ENCODE peak calls at places on chromosomes 16 and 17, in four cellular contexts. Z is PC-9, O is neuronal stem cell, U is mammary epithelial cell. R is an unnamed sample.
A peak's percentile ranks its signal among the peaks of the same experiment; 100 is the strongest.

GRCh38 chr16:52467753-52468152 is 79.2 kb downstream of the TOX3 start:
- DNase-seq in Z (no peak), O (no peak), U (no peak), R (no peak)

GRCh38 chr16:4970010-4970409 is 11.9 kb downstream of the SEC14L5 start:
- DNase-seq in Z (no peak), O (peak; percentile 53), U (no peak), R (no peak)

GRCh38 chr16:22366889-22367288 is 7.5 kb downstream of the CDR2 start:
- DNase-seq in Z (no peak), O (no peak), U (no peak), R (no peak)

GRCh38 chr17:80647746-80648145 is 103.1 kb downstream of the RPTOR start:
- DNase-seq in Z (no peak), O (no peak), U (peak; percentile 84), R (peak; percentile 95)

GRCh38 chr17:48307222-48307621 is 122.8 kb downstream of the SKAP1 start:
- DNase-seq in Z (no peak), O (no peak), U (no peak), R (no peak)

GRCh38 chr17:68961204-68961893 is 6.2 kb upstream of the ABCA8 start:
- DNase-seq in Z (no peak), O (no peak), U (no peak), R (peak; percentile 45)

GRCh38 chr16:80896778-80897177 is 92.4 kb upstream of the CDYL2 start:
- DNase-seq in Z (no peak), O (no peak), U (no peak), R (peak; percentile 15)

GRCh38 chr17:29567362-29568330 is 809 bp upstream of the ABHD15 start:
- DNase-seq in Z (peak; percentile 76), O (peak; percentile 64), U (peak; percentile 59), R (peak; percentile 98)

GRCh38 chr16:11114366-11115164 is 141.4 kb downstream of the SOCS1 start:
- DNase-seq in Z (no peak), O (no peak), U (no peak), R (no peak)

GRCh38 chr17:55925440-55925839 is 174.6 kb downstream of the PCTP start:
- DNase-seq in Z (no peak), O (no peak), U (no peak), R (no peak)

GRCh38 chr16:85569039-85569614 is 44.0 kb upstream of the GSE1 start:
- DNase-seq in Z (no peak), O (no peak), U (no peak), R (no peak)
- H3K4me3 ChIP-seq in Z (no peak overlapping the region), O (no peak overlapping the region), U (no peak overlapping the region), R (peak overlapping the region; percentile 39)

GRCh38 chr16:13429411-13429810 is 490.5 kb upstream of the ERCC4 start:
- DNase-seq in Z (no peak), O (no peak), U (no peak), R (no peak)

GRCh38 chr16:13427943-13428342 is 492.0 kb upstream of the ERCC4 start:
- DNase-seq in Z (no peak), O (no peak), U (no peak), R (no peak)

GRCh38 chr16:13425840-13426239 is 494.1 kb upstream of the ERCC4 start:
- DNase-seq in Z (no peak), O (no peak), U (no peak), R (no peak)

GRCh38 chr16:13426736-13427135 is 493.2 kb upstream of the ERCC4 start:
- DNase-seq in Z (no peak), O (no peak), U (no peak), R (no peak)

DNA sequence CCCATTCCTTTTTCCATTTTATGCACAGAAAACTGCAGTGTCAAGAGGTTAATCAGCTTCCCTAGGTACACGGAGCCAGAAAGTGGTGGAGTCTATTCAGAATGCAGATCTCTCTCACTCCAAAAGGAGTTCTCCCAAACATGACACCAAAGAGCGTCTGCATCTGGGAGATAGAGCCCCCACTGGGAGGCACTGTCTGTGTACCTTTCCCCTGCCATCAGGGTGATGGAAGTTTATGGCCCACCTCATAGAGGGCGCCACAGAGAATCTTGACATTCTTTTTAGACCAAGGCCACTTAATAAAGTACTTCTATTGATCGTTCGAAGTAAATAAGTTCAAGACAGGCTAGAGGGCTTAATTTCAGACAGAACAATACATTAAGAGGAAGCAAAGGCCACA is 493.7 kb upstream of the ERCC4 start:
- DNase-seq in Z (no peak), O (no peak), U (no peak), R (no peak)
- H2AFZ ChIP-seq in Z (no peak overlapping the region), O (no peak overlapping the region), U (no peak overlapping the region), R (no peak overlapping the region)

GRCh38 chr17:74872313-74873035 is at the start of gene FDXR:
- DNase-seq in Z (no peak), O (no peak), U (no peak), R (no peak)

GRCh38 chr17:74873874-74874614 is 1.2 kb upstream of the FDXR start:
- DNase-seq in Z (no peak), O (no peak), U (no peak), R (no peak)

GRCh38 chr17:74870512-74870911 is 2.3 kb downstream of the FDXR start:
- DNase-seq in Z (no peak), O (no peak), U (no peak), R (peak; percentile 95)

GRCh38 chr17:74873036-74873873 is 461 bp upstream of the FDXR start:
- DNase-seq in Z (peak; percentile 97), O (peak; percentile 100), U (peak; percentile 100), R (peak; percentile 100)

DNA sequence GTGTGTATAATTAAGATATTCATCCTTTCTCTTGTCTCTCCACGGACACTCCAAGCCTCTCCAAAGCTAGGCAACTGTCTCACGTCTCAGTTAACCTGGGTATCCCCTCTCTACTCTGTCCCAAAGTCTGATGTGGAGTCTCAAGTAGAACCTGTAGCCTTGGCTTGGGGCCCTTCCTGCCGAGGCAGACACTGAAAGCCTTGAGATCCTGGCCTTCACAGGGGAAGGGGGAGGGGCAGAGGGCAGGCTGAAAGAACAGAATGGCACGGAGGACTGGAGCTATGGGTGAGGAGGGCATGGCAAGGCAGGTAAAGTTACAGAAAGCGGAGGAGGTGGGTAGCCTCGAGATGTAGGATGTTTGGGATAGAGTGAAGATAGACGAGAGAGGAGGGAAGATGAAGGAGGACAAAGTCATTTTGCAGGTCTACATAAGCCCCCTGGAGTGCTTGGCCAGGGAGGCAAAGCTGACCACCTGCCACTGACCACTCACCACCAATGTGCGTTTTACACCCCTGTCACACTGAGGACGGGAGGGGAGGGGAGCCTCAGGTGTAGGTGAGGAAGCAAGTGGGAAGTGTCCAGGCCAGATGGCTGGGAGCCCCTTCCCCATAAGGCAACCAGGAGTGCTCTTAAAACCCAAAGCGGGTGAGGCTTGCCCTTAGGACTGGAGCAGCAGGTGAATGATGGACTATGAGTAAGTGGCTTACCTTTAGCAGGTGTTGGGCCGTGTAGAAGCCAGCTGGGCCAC is 1.3 kb downstream of the FDXR start:
- DNase-seq in Z (no peak), O (no peak), U (no peak), R (no peak)
- H3K4me3 ChIP-seq in Z (peak overlapping the region; percentile 85), O (peak overlapping the region; percentile 92), U (peak overlapping the region; percentile 85), R (peak overlapping the region; percentile 84)

DNA sequence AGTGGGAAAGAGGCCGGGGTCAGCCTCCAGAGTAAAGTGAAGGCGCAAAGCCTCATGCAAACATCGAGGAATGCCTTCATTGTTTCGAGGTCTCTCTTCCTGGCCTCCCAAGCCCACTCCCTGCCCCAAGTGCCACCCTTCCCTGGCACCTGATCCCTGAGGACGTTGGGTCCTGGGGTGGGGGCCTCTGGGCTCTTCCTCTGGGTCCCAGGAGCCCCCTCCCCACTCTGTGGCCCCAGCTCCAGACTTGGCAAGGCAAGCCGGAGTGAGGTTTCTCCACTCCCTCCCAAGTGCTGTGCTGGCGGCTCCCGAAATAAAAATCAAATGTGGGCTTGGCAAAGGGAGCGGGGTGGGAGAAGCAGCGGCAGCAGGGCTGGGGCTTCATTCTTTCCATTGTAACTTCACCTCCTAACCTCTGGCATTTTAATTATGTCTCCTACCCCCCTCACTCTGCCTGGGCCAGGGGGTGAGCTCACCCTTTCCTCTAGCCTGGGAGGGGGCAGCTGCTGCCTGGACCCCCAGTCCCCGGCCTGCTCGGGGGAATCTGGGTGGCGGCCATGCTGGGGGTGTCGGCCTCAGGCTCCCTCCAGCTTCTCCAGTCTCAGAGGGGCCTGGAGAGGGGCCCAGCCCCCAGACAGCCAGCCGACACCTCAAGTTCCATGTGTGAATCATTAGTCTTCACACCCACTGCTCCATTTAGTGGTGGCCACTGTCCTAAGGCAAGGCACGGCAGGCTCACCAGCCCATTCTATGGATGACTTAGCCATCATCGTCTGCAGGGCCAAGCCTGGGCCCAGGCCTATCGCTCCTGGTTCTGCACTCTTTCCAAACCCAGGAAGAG is 14.6 kb upstream of the TMEM92 start:
- DNase-seq in Z (no peak), O (no peak), U (no peak), R (peak; percentile 79)
- H2AFZ ChIP-seq in Z (no peak overlapping the region), O (peak overlapping the region; percentile 40), U (no peak overlapping the region), R (no peak overlapping the region)

GRCh38 chr17:38671939-38672720 is 2.6 kb downstream of the EPOP start:
- DNase-seq in Z (no peak), O (no peak), U (no peak), R (peak; percentile 65)

GRCh38 chr17:38674749-38675615 is at the start of gene EPOP:
- DNase-seq in Z (peak; percentile 89), O (peak; percentile 81), U (peak; percentile 78), R (peak; percentile 99)

GRCh38 chr17:38674013-38674748 is 576 bp downstream of the EPOP start:
- DNase-seq in Z (peak; percentile 30), O (no peak), U (no peak), R (peak; percentile 78)

GRCh38 chr17:38673714-38674012 is 1.1 kb downstream of the EPOP start:
- DNase-seq in Z (no peak), O (no peak), U (no peak), R (no peak)

DNA sequence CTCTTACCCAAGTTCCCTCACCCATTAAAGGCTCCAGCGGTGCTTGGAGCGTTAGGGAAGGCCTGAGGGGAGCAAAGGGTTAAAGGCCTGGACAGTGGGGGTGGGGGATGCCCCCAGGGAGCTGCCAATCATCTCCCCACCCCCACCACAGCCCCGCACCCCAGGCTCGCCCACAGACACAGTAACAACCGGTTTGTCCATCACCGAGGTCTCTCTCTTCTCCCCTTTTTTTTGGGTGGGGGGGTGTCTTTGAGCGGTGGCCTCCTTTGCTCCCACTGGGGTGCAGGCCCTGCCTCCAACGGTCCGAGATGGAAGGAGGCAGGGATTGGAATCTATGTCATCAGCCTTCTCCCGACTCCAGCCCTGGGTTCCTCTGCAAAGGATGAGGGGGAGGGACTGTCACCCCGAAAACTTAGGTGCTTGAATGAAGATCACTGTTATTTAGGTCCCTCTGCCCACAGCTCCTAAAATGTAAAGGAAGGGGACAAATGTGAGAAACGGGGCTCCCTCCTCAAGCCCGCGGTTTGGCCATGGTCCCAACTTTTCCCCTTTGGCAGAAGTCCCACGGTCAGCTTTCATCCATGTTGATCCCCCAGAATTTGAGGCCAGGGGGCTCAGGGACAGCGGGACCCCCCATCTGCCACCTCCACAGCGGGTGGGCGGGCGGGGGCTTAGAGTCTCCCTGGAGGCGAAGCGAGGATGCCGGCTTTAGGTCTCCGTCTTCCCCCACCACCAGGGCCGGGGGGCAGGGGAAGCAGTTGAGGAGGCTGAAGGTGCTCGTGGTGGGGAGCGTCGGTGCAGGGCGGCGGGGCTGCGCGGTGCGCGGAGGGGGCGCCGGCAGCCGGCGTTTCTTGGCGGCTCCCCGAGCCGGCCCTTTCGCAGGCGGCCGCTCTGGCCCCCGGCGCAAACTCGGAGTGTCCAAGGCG is 1.7 kb downstream of the EPOP start:
- DNase-seq in Z (no peak), O (no peak), U (no peak), R (peak; percentile 81)
- H3K4me3 ChIP-seq in Z (peak overlapping the region; percentile 95), O (peak overlapping the region; percentile 56), U (no peak overlapping the region), R (no peak overlapping the region)

GRCh38 chr17:43132117-43132516 is 7.0 kb upstream of the BRCA1 start:
- DNase-seq in Z (no peak), O (no peak), U (no peak), R (no peak)

GRCh38 chr17:43126911-43127290 is 1.7 kb upstream of the BRCA1 start:
- DNase-seq in Z (no peak), O (no peak), U (no peak), R (no peak)

GRCh38 chr17:43129671-43130010 is 4.5 kb upstream of the BRCA1 start:
- DNase-seq in Z (no peak), O (no peak), U (peak; percentile 35), R (no peak)

GRCh38 chr17:43125133-43125966 is at the start of gene BRCA1:
- DNase-seq in Z (peak; percentile 91), O (peak; percentile 97), U (peak; percentile 99), R (peak; percentile 100)

GRCh38 chr17:43125967-43126910 is 1.1 kb upstream of the BRCA1 start:
- DNase-seq in Z (no peak), O (no peak), U (peak; percentile 1), R (no peak)
- H2AFZ ChIP-seq in Z (peak overlapping the region; percentile 74), O (peak overlapping the region; percentile 53), U (peak overlapping the region; percentile 79), R (peak overlapping the region; percentile 95)